ENCODE peak calls at places on chromosomes 16 and 17, in eight cellular contexts. K, L, O, Z, W, T, J and S are unnamed samples.

GRCh38 chr17:4908711-4909496 is 6.0 kb upstream of the CHRNE start:
- DNase-seq in L (peak; percentile 83), W (peak; percentile 88), O (peak; percentile 96), T (peak; percentile 94), Z (peak; percentile 75), J (peak; percentile 89), K (peak; percentile 93), S (peak; percentile 74)

GRCh38 chr16:8850279-8850885 is 18.4 kb downstream of the CARHSP1 start:
- DNase-seq in T (peak; percentile 80), Z (no peak), K (no peak), J (no peak), W (peak; percentile 40), O (no peak), L (peak; percentile 81), S (no peak)

GRCh38 chr16:30005341-30006094 is 5.3 kb downstream of the DOC2A start:
- DNase-seq in J (no peak), T (no peak), O (peak; percentile 79), L (no peak), Z (no peak), K (no peak), W (peak; percentile 77), S (peak; percentile 59)

GRCh38 chr16:31785126-31785525 is 88.5 kb upstream of the ZNF267 start:
- DNase-seq in Z (no peak), O (no peak), T (no peak), J (no peak), L (no peak), K (no peak), W (no peak), S (no peak)

GRCh38 chr16:69618307-69618706 is 52.5 kb downstream of the NFAT5 start:
- DNase-seq in T (no peak), K (no peak), W (no peak), J (no peak), O (no peak), L (peak; percentile 51), Z (no peak), S (no peak)

GRCh38 chr17:6551356-6551755 is 5.0 kb downstream of the PITPNM3 start:
- DNase-seq in J (peak; percentile 47), K (no peak), Z (no peak), O (no peak), T (peak; percentile 55), W (no peak), L (no peak), S (no peak)

GRCh38 chr17:44794699-44795413 is 35.2 kb downstream of the GJC1 start:
- DNase-seq in T (peak; percentile 79), K (no peak), O (no peak), Z (peak; percentile 73), L (peak; percentile 96), W (no peak), J (peak; percentile 83), S (no peak)

GRCh38 chr17:28745052-28745776 is 1.4 kb downstream of the TRAF4 start:
- DNase-seq in J (no peak), L (peak; percentile 51), Z (no peak), T (peak; percentile 48), K (no peak), W (peak; percentile 78), O (peak; percentile 75), S (peak; percentile 71)

GRCh38 chr17:7477392-7478275 is 1.8 kb downstream of the ZBTB4 start:
- DNase-seq in J (no peak), K (no peak), W (no peak), O (peak; percentile 24), Z (no peak), L (peak; percentile 85), T (no peak), S (no peak)

GRCh38 chr17:40025991-40026815 is 11.0 kb downstream of the CSF3 start:
- DNase-seq in L (peak; percentile 68), K (no peak), T (peak; percentile 90), Z (no peak), W (no peak), J (peak; percentile 90), O (no peak), S (no peak)

GRCh38 chr16:12535535-12536411 is 267.9 kb downstream of the CPPED1 start:
- DNase-seq in K (no peak), T (no peak), L (no peak), W (no peak), O (peak; percentile 73), Z (no peak), J (no peak), S (no peak)

GRCh38 chr17:40121191-40121885 is 433 bp upstream of the MSL1 start:
- DNase-seq in W (peak; percentile 69), K (no peak), O (peak; percentile 56), J (no peak), L (peak; percentile 51), T (peak; percentile 39), Z (no peak), S (peak; percentile 51)

GRCh38 chr17:6569391-6570302 is 13.3 kb upstream of the PITPNM3 start:
- DNase-seq in W (no peak), J (no peak), Z (no peak), L (no peak), T (no peak), K (no peak), O (no peak), S (no peak)

GRCh38 chr17:63928966-63929695 is 3.0 kb downstream of the CD79B start:
- DNase-seq in Z (no peak), L (no peak), T (no peak), W (no peak), O (no peak), K (no peak), J (no peak), S (no peak)

GRCh38 chr17:63926164-63926563 is 6.0 kb downstream of the CD79B start:
- DNase-seq in J (no peak), O (no peak), K (no peak), L (no peak), Z (no peak), T (no peak), W (peak; percentile 67), S (no peak)

GRCh38 chr17:63928172-63928666 is 3.9 kb downstream of the CD79B start:
- DNase-seq in K (no peak), O (no peak), J (no peak), Z (no peak), L (no peak), W (peak; percentile 79), T (no peak), S (peak; percentile 65)

GRCh38 chr17:63925615-63926014 is 6.5 kb downstream of the CD79B start:
- DNase-seq in L (no peak), W (peak; percentile 92), T (no peak), O (no peak), Z (no peak), J (no peak), K (no peak), S (peak; percentile 95)

DNA sequence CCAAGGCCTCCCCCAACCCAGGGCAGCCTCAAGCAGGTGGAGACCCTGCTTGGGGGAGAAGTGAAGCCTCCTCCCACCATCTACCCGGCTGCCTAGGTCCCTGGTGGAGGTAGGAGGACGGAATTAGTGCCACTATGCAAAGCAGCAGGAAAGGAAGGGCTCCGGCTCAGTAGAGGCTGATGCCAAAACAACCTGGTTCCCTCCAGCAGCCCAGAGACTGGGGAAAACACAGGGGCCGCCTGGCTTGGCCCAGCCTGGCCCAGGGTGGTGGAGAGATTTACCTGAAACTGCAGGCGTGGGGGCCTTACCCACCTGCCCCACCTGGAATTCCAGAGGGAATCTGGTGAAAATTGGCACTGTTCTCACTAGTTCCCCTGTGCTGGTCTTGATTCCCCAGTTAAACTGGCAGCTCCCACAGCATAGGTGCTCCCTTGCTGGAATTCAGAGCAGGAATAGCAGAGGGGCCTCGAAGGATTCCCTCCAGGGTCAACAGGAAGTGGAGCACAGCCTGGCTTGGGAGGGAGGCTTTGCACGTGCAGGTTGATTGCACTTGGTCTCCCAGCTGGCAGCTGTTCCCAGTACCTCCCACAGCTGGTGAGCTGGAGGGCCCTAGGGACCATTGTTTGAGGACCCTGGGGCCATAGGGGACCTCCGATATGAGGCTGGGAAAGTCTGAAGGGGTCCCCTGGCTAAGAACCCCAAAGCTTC is 4.5 kb downstream of the CD79B start:
- DNase-seq in W (peak; percentile 91), T (no peak), Z (no peak), L (no peak), J (no peak), O (no peak), K (no peak), S (peak; percentile 90)
- H3K4me3 ChIP-seq in W (peak overlapping the region; percentile 100), T (no peak overlapping the region), Z (no peak overlapping the region), L (no peak overlapping the region), J (no peak overlapping the region), O (no peak overlapping the region), K (no peak overlapping the region), S (peak overlapping the region; percentile 98)

DNA sequence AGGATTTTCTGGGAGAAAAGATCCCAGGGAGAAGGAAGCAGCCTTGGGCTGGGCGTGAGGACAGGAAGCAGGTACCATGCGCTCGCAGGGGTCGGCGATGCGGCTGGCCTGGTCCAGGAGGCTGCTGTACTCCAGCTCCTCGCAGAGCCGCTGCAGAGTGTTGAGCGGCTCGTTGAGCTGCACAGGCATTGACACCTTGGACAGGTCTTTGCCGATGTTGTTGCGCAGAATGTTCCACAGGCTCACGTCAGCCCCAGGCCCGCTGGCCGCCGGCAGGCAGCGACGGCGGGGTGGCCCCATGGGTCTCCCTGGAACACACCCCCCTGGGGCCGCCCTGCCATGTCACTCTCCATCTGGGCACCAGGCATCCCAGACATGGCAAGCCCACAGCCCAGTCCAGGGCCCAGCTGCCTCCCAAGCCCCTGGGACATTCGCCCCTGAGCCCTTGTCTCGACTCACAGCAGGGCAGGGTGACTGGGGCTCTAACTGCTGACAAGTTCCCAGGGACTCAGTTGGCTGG is 8.0 kb downstream of the OSBPL7 start:
- DNase-seq in O (no peak), J (no peak), L (no peak), W (no peak), K (no peak), Z (no peak), T (no peak), S (no peak)
- H3K36me3 ChIP-seq in O (no peaks in the 10 kb centered on the region), J (peaks cover 30% of the 10 kb centered on the region), L (peaks cover 3% of the 10 kb centered on the region), W (no peaks in the 10 kb centered on the region), K (no peaks in the 10 kb centered on the region), Z (peaks cover 9% of the 10 kb centered on the region), T (no peaks in the 10 kb centered on the region), S (peaks cover 19% of the 10 kb centered on the region)

GRCh38 chr16:35308674-35309073 is 1849.3 kb downstream of the TP53TG3F start:
- DNase-seq in Z (no peak), K (no peak), J (no peak), L (no peak), O (no peak), T (peak; percentile 38), W (no peak), S (no peak)
- H2AFZ ChIP-seq in Z (no peak overlapping the region), K (no peak overlapping the region), J (no peak overlapping the region), L (no peak overlapping the region), O (no peak overlapping the region), T (peak overlapping the region; percentile 23), W (no peak overlapping the region), S (no peak overlapping the region)

DNA sequence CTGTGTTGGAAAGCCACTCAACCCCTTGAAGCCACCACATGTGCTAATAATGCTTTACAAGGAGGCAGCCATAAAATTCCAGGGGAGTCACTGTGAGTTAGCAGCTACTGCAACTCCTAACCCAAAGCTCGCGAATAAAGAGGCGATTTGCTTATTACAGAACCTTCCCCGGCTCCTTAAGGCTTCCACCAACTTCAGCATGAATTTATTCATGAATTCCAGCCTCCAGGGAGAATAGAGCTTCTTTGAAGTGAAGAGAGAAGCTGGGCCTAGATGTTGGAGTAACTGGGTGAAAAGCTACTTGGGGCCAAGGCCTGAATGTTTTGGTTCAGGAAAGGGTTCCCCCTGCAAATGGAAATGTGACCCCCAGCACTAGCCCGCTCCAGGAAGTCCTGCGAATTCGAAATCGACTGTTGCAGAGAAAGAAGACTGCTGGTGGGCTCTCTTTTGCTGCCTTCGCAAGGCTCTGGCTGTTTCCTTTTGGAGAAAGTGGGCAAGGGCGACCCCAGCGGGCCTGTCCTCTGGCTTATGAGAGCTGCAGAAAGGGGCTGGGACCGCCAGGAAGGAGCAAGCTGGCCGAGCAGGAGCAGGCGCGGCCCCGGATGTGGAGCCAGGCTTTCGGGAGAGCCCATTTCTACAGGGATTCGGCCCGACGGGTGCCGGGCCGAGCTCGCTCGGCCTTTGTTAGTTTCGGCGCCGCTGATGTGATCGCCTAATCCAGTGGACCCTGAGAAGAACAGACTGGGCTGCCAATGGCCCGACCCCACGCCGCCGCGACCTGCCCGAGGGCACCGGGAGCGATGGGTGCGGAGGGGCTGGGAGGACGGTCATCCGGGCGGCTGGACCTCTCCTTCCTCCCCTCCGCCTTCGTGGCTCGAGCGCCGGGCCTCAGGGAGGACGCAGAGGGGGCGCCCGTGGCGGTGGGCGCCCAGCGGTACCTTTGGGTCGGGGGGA is 7.6 kb downstream of the CBX8 start:
- DNase-seq in Z (no peak), J (no peak), W (no peak), L (no peak), O (peak; percentile 88), K (no peak), T (no peak), S (no peak)
- H3K4me3 ChIP-seq in Z (no peak overlapping the region), J (no peak overlapping the region), W (no peak overlapping the region), L (no peak overlapping the region), O (peak overlapping the region; percentile 68), K (peak overlapping the region; percentile 36), T (no peak overlapping the region), S (no peak overlapping the region)